ENCODE peak calls at places on chromosomes 12 and 14, in four cellular contexts. A, Q, P and K are unnamed samples.
A peak's percentile ranks its signal among the peaks of the same experiment; 100 is the strongest.

GRCh38 chr12:11667159-11667558 is 17.7 kb downstream of the ETV6 start:
- DNase-seq in A (no peak), Q (no peak), P (no peak), K (peak; percentile 78)

GRCh38 chr12:54374555-54375257 is 9.8 kb downstream of the ZNF385A start:
- DNase-seq in A (no peak), Q (no peak), P (no peak), K (no peak)

GRCh38 chr12:128783129-128783574 is 40.6 kb downstream of the SLC15A4 start:
- DNase-seq in A (no peak), Q (no peak), P (no peak), K (no peak)

GRCh38 chr12:95918194-95918993 is 24.0 kb downstream of the CCDC38 start:
- DNase-seq in A (no peak), Q (no peak), P (peak; percentile 30), K (peak; percentile 27)

GRCh38 chr12:3247596-3248270 is 170.6 kb downstream of the TSPAN9 start:
- DNase-seq in A (no peak), Q (no peak), P (no peak), K (no peak)

GRCh38 chr14:61337893-61338292 is 16.5 kb downstream of the PRKCH start:
- DNase-seq in A (no peak), Q (no peak), P (peak; percentile 29), K (no peak)

GRCh38 chr14:30656190-30656632 is 34.1 kb downstream of the SCFD1 start:
- DNase-seq in A (no peak), Q (no peak), P (no peak), K (peak; percentile 17)

GRCh38 chr14:68744613-68745012 is 48.3 kb downstream of the ZFP36L1 start:
- DNase-seq in A (no peak), Q (no peak), P (no peak), K (no peak)

GRCh38 chr12:65121049-65121955 is at the start of gene WIF1:
- DNase-seq in A (no peak), Q (peak; percentile 84), P (peak; percentile 45), K (no peak)

GRCh38 chr12:42588981-42589464 is 523 bp downstream of the PRICKLE1 start:
- DNase-seq in A (no peak), Q (peak; percentile 79), P (no peak), K (peak; percentile 41)

GRCh38 chr14:100484531-100485267 is 102.5 kb downstream of the BEGAIN start:
- DNase-seq in A (no peak), Q (no peak), P (no peak), K (no peak)

GRCh38 chr14:54529811-54530210 is 20.1 kb downstream of the CGRRF1 start:
- DNase-seq in A (no peak), Q (no peak), P (no peak), K (no peak)

DNA sequence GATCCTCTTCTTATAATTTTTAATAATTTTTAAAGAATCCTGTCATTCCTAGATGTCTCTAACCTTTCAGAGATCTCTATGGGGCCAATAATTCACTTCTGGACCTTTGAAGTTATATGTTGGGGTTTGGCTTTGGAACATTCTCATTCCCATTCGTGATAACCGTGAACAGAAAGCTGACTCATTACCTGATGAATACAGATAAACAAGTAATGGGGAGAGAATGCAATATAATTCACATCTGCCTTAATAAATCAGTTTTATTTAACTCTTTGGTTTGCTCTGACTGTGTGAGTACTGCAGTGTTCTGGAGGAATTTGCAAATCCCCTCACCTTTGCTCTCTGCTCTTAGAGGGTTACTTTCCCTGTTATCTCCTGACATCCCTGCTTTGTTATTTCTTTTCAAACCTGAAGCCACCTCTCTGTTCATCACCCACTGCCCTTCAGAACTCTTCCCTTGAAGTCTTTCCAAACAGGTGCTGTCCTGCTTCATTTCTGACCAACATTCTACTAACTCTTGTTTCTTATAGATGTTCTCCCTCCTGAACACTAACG is 79.6 kb upstream of the SLC38A2 start:
- DNase-seq in A (no peak), Q (no peak), P (no peak), K (no peak)
- TF ChIP-seq POLR2AphosphoS5 in A (no peak), Q (no peak), P (no peak), K (no peak)

DNA sequence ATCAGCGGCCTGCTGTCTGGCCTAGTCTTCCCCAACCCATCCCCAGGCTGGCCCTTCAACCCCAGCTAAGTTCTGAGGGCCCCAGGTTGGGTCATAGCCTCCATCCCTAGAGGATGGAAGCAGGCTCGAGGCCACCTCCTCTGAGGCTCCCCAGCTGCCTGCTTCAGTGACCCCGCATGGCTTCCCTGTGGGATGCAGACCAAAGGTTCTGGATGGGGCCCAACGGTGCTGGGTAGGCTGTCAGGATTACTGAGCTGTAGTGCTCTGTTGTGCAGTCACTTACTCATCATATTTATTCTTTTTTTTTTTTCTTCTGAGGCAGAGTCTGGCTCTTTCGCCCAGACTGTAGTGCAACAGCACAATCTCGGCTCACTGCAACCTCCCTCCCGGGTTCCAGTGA is 92.0 kb downstream of the IRF2BPL start:
- DNase-seq in A (no peak), Q (no peak), P (no peak), K (no peak)
- TF ChIP-seq POLR2AphosphoS5 in A (no peak), Q (no peak), P (no peak), K (no peak)

GRCh38 chr14:98957211-98958047 is 314.6 kb downstream of the BCL11B start:
- DNase-seq in A (no peak), Q (no peak), P (peak; percentile 37), K (peak; percentile 84)
- TF ChIP-seq POLR2AphosphoS5 in A (peak; percentile 80), Q (no peak), P (peak; percentile 51), K (no peak)

GRCh38 chr12:57888407-57889157 is 42.1 kb upstream of the CTDSP2 start:
- DNase-seq in A (no peak), Q (no peak), P (peak; percentile 61), K (no peak)
- TF ChIP-seq POLR2AphosphoS5 in A (no peak), Q (no peak), P (peak; percentile 80), K (no peak)

GRCh38 chr12:14007638-14008037 is 26.2 kb upstream of the GRIN2B start:
- DNase-seq in A (no peak), Q (no peak), P (no peak), K (no peak)

GRCh38 chr12:14010989-14011388 is 29.6 kb upstream of the GRIN2B start:
- DNase-seq in A (no peak), Q (no peak), P (no peak), K (no peak)
- TF ChIP-seq POLR2AphosphoS5 in A (no peak), Q (no peak), P (no peak), K (no peak)

DNA sequence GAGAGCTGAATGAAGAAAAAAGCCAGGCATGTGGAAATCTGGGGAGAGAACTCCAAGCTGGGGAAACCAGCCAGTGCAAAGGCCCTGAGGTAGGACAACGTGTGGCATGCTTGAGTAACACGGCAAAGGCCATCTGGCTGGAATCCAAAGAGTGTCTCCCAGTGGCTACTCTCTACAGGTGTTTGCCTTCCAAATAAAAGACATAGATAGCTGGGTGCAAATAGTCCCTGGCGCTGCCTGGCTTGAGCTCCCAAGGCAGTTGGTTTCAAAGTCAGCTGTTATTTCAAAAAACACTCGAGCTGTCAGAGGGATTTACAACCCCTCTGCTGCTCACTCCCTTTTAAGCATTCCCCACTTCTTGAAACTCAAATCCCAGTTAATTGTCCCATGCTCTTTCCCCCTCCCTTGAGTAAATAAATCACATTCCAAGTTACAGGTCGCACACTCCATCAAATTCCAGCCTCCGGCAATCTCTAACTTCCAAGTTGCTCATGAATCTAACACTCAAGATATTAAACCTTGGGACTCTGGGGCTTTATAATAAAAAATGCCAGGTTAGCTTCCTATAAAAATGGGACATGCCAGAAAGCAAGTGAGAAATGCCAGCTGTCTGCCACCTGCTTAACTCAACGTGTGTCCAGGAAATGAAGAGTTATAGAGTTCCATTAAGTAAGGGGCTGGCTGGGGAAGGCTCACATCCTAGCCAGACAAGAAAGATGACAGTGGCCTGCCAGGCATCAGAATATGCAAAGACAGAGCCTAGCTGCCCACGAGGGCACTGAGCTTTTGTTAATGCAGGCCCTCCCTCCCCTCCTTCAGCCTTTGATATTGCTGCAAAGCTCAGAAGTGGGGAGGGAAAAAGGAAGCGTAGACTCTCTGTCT is 133.6 kb upstream of the NOS1 start:
- DNase-seq in A (no peak), Q (no peak), P (peak; percentile 73), K (no peak)
- TF ChIP-seq POLR2AphosphoS5 in A (no peak), Q (no peak), P (no peak), K (no peak)

GRCh38 chr12:120362516-120363273 is 6.3 kb downstream of the MSI1 start:
- DNase-seq in A (no peak), Q (no peak), P (no peak), K (no peak)
- TF ChIP-seq POLR2AphosphoS5 in A (no peak), Q (no peak), P (no peak), K (no peak)